ENCODE peak calls at places on chromosomes 1 and 21, in ten cellular contexts. B is AML-193; F is lower lobe of right lung; E is ovary; N is stimulated activated CD4-positive, alpha-beta T cell treated with anti-CD3 and anti-CD28 coated beads, Interleukin-4, amount 100 ng/mL, for 1 hour; S is RKO; Z is fibroblast of lung; W is cardiac fibroblast; I is stromal cell of bone marrow; H is stimulated activated CD8-positive, alpha-beta memory T cell treated with anti-CD3 and anti-CD28 coated beads, Interleukin-12 subunit alpha, Interleukin-12 subunit beta, amount 100 ng/mL, for 4 hours. C is an unnamed sample.
A peak's percentile ranks its signal among the peaks of the same experiment; 100 is the strongest.

GRCh38 chr1:179754031-179754624 is 11.0 kb downstream of the FAM163A start:
- DNase-seq in B (no peak), F (no peak), E (no peak), N (no peak), S (peak; percentile 52), Z (peak; percentile 89), W (peak; percentile 83), I (peak; percentile 76), H (no peak), C (no peak)

GRCh38 chr1:210384625-210385024 is 55.9 kb downstream of the HHAT start:
- DNase-seq in B (no peak), F (no peak), E (no peak), N (no peak), S (no peak), Z (peak; percentile 79), W (no peak), I (peak; percentile 55), H (no peak), C (no peak)

GRCh38 chr1:150549496-150550221 is 451 bp downstream of the ADAMTSL4 start:
- DNase-seq in B (no peak), F (no peak), E (peak; percentile 65), N (no peak), S (no peak), Z (no peak), W (no peak), I (no peak), H (no peak), C (peak; percentile 78)

GRCh38 chr21:33940846-33941245 is 25.2 kb upstream of the ATP5PO start:
- DNase-seq in B (no peak), F (no peak), E (no peak), N (no peak), S (no peak), Z (peak; percentile 66), W (peak; percentile 37), I (no peak), H (no peak), C (no peak)

GRCh38 chr1:109757936-109758786 is 5.6 kb downstream of the EPS8L3 start:
- DNase-seq in B (no peak), F (peak; percentile 25), E (peak; percentile 26), N (no peak), S (no peak), Z (no peak), W (no peak), I (no peak), H (no peak), C (peak; percentile 40)

GRCh38 chr1:151992345-151993083 is 1.1 kb downstream of the S100A10 start:
- DNase-seq in B (no peak), F (peak; percentile 92), E (peak; percentile 72), N (peak; percentile 7), S (peak; percentile 95), Z (peak; percentile 96), W (peak; percentile 91), I (peak; percentile 90), H (peak; percentile 17), C (peak; percentile 80)

GRCh38 chr1:176843352-176844297 is 320.9 kb downstream of the ASTN1 start:
- DNase-seq in B (peak; percentile 1), F (no peak), E (no peak), N (no peak), S (peak; percentile 67), Z (peak; percentile 45), W (peak; percentile 52), I (peak; percentile 52), H (no peak), C (no peak)

GRCh38 chr1:245008761-245009160 is 144.4 kb upstream of the HNRNPU start:
- DNase-seq in B (no peak), F (no peak), E (no peak), N (no peak), S (no peak), Z (peak; percentile 6), W (peak; percentile 19), I (no peak), H (no peak), C (no peak)

GRCh38 chr1:29839726-29840125 is 603.4 kb downstream of the PTPRU start:
- DNase-seq in B (no peak), F (no peak), E (no peak), N (no peak), S (no peak), Z (no peak), W (no peak), I (no peak), H (no peak), C (no peak)

GRCh38 chr1:63818567-63819340 is 44.9 kb downstream of the ROR1 start:
- DNase-seq in B (no peak), F (no peak), E (no peak), N (no peak), S (no peak), Z (no peak), W (no peak), I (no peak), H (no peak), C (no peak)

GRCh38 chr1:240927815-240928214 is 315.9 kb upstream of the GREM2 start:
- DNase-seq in B (no peak), F (no peak), E (no peak), N (no peak), S (no peak), Z (no peak), W (no peak), I (no peak), H (no peak), C (no peak)

GRCh38 chr1:93296555-93297154 is 49.1 kb upstream of the DR1 start:
- DNase-seq in B (no peak), F (no peak), E (no peak), N (no peak), S (no peak), Z (no peak), W (no peak), I (no peak), H (no peak), C (no peak)

GRCh38 chr1:24926596-24927249 is 3.4 kb downstream of the RUNX3 start:
- DNase-seq in B (peak; percentile 34), F (no peak), E (no peak), N (no peak), S (peak; percentile 11), Z (no peak), W (peak; percentile 23), I (no peak), H (no peak), C (no peak)

GRCh38 chr1:24389231-24389678 is 24.3 kb downstream of the STPG1 start:
- DNase-seq in B (no peak), F (no peak), E (no peak), N (no peak), S (no peak), Z (no peak), W (no peak), I (no peak), H (no peak), C (no peak)

GRCh38 chr1:38370716-38371504 is 324.3 kb upstream of the POU3F1 start:
- DNase-seq in B (no peak), F (no peak), E (no peak), N (no peak), S (no peak), Z (no peak), W (no peak), I (no peak), H (no peak), C (no peak)

C was measured in sciatic nerve.